ENCODE peak calls at places on chromosomes 5 and 9, in eight cellular contexts. H, G, Q, D, E, J, K and U are unnamed samples.
A peak's percentile ranks its signal among the peaks of the same experiment; 100 is the strongest.

GRCh38 chr5:178797546-178798105 is 62.1 kb upstream of the ZNF354B start:
- DNase-seq in Q (no peak), D (no peak), K (no peak), E (no peak), J (no peak), H (no peak), G (no peak), U (no peak)

GRCh38 chr5:56735845-56736641 is 79.3 kb upstream of the MAP3K1 start:
- DNase-seq in G (no peak), D (no peak), J (no peak), E (no peak), H (no peak), K (no peak), Q (no peak), U (no peak)

GRCh38 chr5:150428978-150429377 is 16.3 kb upstream of the CD74 start:
- DNase-seq in Q (no peak), D (no peak), H (no peak), J (no peak), K (no peak), G (no peak), E (no peak), U (no peak)

GRCh38 chr5:96868603-96869371 is 7.5 kb upstream of the ERAP2 start:
- DNase-seq in K (peak; percentile 61), H (no peak), J (no peak), Q (no peak), D (peak; percentile 11), E (peak; percentile 57), G (no peak), U (peak; percentile 18)

GRCh38 chr5:90888511-90889324 is 330.1 kb downstream of the ADGRV1 start:
- DNase-seq in G (no peak), D (no peak), Q (no peak), E (no peak), H (no peak), J (no peak), K (no peak), U (no peak)

GRCh38 chr9:16866542-16866941 is 3.9 kb downstream of the BNC2 start:
- DNase-seq in K (no peak), E (no peak), Q (no peak), H (no peak), J (no peak), G (no peak), D (no peak), U (no peak)

GRCh38 chr5:51380603-51381207 is 2.5 kb upstream of the ISL1 start:
- DNase-seq in D (peak; percentile 41), G (no peak), K (peak; percentile 57), Q (no peak), J (no peak), E (no peak), H (no peak), U (no peak)

GRCh38 chr9:21402387-21403247 is 6.3 kb upstream of the IFNA8 start:
- DNase-seq in D (no peak), E (no peak), H (no peak), Q (peak; percentile 33), G (no peak), K (peak; percentile 42), J (no peak), U (no peak)

GRCh38 chr5:61441742-61442141 is 109.7 kb downstream of the ZSWIM6 start:
- DNase-seq in H (no peak), G (no peak), E (no peak), K (no peak), J (no peak), Q (no peak), D (no peak), U (no peak)

GRCh38 chr9:92600742-92601261 is 65.0 kb upstream of the ECM2 start:
- DNase-seq in K (no peak), J (no peak), E (no peak), D (no peak), H (no peak), G (no peak), Q (no peak), U (no peak)

GRCh38 chr5:79795764-79796398 is 106.2 kb downstream of the CMYA5 start:
- DNase-seq in J (no peak), E (no peak), D (peak; percentile 37), H (peak; percentile 77), Q (no peak), K (no peak), G (peak; percentile 36), U (no peak)

GRCh38 chr9:34628656-34629491 is at the start of gene ARID3C:
- DNase-seq in Q (no peak), J (no peak), G (no peak), D (peak; percentile 71), H (no peak), E (no peak), K (peak; percentile 67), U (peak; percentile 58)

GRCh38 chr5:132363431-132364112 is 5.9 kb upstream of the SLC22A5 start:
- DNase-seq in Q (no peak), H (peak; percentile 54), D (peak; percentile 35), J (peak; percentile 76), G (no peak), E (peak; percentile 47), K (no peak), U (no peak)

GRCh38 chr5:111278824-111279504 is 54.8 kb downstream of the CAMK4 start:
- DNase-seq in G (peak; percentile 18), K (peak; percentile 58), E (peak; percentile 42), Q (peak; percentile 66), D (peak; percentile 72), J (peak; percentile 38), H (peak; percentile 37), U (peak; percentile 84)

GRCh38 chr5:92939428-92939827 is 641.6 kb downstream of the NR2F1-AS1 start:
- DNase-seq in D (no peak), E (no peak), H (no peak), Q (no peak), K (no peak), G (no peak), J (no peak), U (no peak)

GRCh38 chr5:93570294-93571110 is 10.5 kb downstream of the NR2F1-AS1 start:
- DNase-seq in Q (no peak), H (no peak), D (no peak), K (peak; percentile 25), J (no peak), G (no peak), E (no peak), U (no peak)

GRCh38 chr9:124137009-124137943 is 120.5 kb upstream of the NEK6 start:
- DNase-seq in K (peak; percentile 78), H (no peak), G (no peak), D (no peak), E (no peak), Q (no peak), J (no peak), U (no peak)

GRCh38 chr5:88452820-88453219 is 184.2 kb upstream of the TMEM161B start:
- DNase-seq in E (no peak), J (no peak), D (no peak), G (no peak), H (no peak), Q (no peak), K (no peak), U (no peak)

GRCh38 chr9:134860510-134860909 is 20.1 kb upstream of the FCN2 start:
- DNase-seq in K (no peak), D (no peak), G (no peak), Q (no peak), E (no peak), J (no peak), H (no peak), U (no peak)

DNA sequence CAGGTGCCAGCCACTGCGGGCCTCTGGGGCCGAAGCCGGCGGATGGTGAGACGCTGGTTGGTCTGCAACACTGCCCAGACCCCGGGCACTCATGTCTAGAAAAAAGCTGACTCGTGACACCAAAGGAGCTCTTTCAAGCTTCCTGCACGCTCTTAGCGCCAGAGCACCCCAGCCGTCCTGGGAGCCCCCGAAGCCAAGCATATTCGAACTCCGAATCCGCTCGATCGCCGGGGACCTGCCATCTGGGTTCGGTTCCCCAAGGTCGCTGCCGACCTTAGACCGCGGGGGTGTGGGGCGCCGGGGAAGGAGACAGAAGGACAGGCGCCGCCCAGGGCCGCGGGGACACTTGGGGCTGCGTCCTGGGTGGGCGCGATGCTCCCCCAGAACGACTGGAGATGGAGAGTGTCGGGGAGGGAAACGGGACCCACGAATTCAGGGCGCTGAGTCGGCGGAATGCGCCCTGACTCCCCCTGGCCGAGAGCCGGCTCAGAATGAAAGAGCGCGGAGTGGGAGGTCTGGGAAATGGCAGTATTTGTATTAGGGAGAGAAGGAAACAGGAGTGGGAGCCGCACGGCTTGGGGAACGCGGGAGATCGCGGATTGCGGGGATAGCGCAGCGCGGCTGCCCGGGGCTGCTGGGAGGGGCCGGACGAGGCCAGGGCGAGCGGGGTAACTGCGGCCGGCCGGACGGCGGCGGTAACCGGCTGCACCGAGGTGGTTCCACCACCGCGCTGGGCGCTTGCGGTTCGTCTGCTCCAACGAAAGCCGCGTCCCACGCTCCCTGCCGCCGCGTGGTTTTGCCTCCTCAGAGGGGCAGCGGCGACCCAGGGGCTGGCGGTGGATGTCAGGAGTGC is 20.1 kb upstream of the MARCHF6 start:
- DNase-seq in E (no peak), G (no peak), Q (peak; percentile 29), J (no peak), D (peak; percentile 67), H (peak; percentile 52), K (peak; percentile 61), U (no peak)
- TF ChIP-seq CTCF in E (no peak), G (no peak), Q (peak; percentile 44), J (peak; percentile 19), D (peak; percentile 42), H (peak; percentile 11), K (no peak), U (no peak)

GRCh38 chr9:97280755-97281330 is 26.6 kb upstream of the CCDC180 start:
- DNase-seq in Q (no peak), H (no peak), J (no peak), K (no peak), D (no peak), G (no peak), E (no peak), U (no peak)

GRCh38 chr9:97283768-97284167 is 23.7 kb upstream of the CCDC180 start:
- DNase-seq in K (no peak), Q (no peak), D (no peak), H (no peak), G (no peak), J (no peak), E (no peak), U (no peak)

DNA sequence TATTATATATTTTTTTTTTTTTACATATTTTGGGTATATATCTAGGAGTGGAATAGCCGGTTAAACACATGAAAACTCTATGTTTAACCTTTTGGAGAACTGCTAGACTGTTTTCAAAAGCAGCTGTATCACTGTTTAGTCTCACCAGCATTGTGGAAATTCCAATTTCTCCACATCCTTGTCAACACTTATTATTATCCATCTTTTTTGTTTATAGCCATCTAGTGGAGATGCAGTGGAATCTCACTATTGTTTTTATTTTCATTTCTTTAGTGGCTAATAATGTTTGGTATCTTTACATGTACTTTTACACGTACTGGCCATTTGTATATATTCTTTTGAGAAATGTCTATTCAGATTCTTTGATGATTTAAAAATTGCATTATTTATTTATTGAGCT is 22.7 kb upstream of the CCDC180 start:
- DNase-seq in Q (no peak), D (no peak), H (no peak), K (no peak), J (no peak), E (no peak), G (no peak), U (no peak)
- TF ChIP-seq CTCF in Q (peak; percentile 46), D (no peak), H (no peak), K (no peak), J (no peak), E (no peak), G (no peak), U (peak; percentile 27)

GRCh38 chr9:137035507-137035834 is 3.6 kb upstream of the FUT7 start:
- DNase-seq in J (no peak), G (no peak), K (no peak), Q (no peak), H (no peak), E (no peak), D (no peak), U (no peak)
- TF ChIP-seq CTCF in J (peak; percentile 9), G (peak; percentile 5), K (no peak), Q (peak; percentile 21), H (peak; percentile 3), E (no peak), D (no peak), U (peak; percentile 61)

GRCh38 chr5:177546262-177546741 is 8.1 kb downstream of the FAM193B start:
- DNase-seq in J (peak; percentile 63), D (no peak), K (no peak), Q (no peak), H (no peak), E (no peak), G (no peak), U (no peak)
- TF ChIP-seq CTCF in J (no peak), D (no peak), K (no peak), Q (no peak), H (no peak), E (no peak), G (no peak), U (no peak)